ENCODE peak calls at places on chromosomes 6 and 20, in eight cellular contexts. A is neural progenitor cell, S is suprapubic skin, Q is GM06990, I is dorsolateral prefrontal cortex, V is neural crest cell, W is HFFc6, X is tibial artery. Z is an unnamed sample.

GRCh38 chr20:19310541-19310940 is 98.1 kb downstream of the SLC24A3 start:
- DNase-seq in Q (no peak), S (no peak), W (no peak), I (no peak), A (no peak), X (no peak), V (no peak), Z (no peak)

GRCh38 chr20:47502801-47503239 is 1.1 kb downstream of the NCOA3 start:
- DNase-seq in A (peak; percentile 34), W (peak; percentile 33), V (no peak), I (no peak), S (peak; percentile 24), Q (no peak), X (no peak), Z (no peak)

GRCh38 chr6:154852700-154853099 is 119.5 kb downstream of the SCAF8 start:
- DNase-seq in Q (no peak), A (no peak), V (no peak), W (peak; percentile 69), S (no peak), I (no peak), X (no peak), Z (no peak)

GRCh38 chr6:148035763-148036390 is 306.8 kb upstream of the SASH1 start:
- DNase-seq in Q (no peak), I (no peak), X (no peak), S (no peak), V (no peak), A (no peak), W (no peak), Z (no peak)

GRCh38 chr6:161631676-161632194 is 357.9 kb upstream of the AGPAT4 start:
- DNase-seq in I (no peak), X (no peak), V (no peak), S (no peak), Q (no peak), A (no peak), W (no peak), Z (peak; percentile 91)

GRCh38 chr20:39263076-39263475 is 300.9 kb downstream of the DHX35 start:
- DNase-seq in I (no peak), A (no peak), X (no peak), W (no peak), Q (no peak), S (no peak), V (no peak), Z (no peak)

GRCh38 chr6:145148392-145149175 is 586.7 kb downstream of the EPM2A start:
- DNase-seq in Q (no peak), V (no peak), S (no peak), W (peak; percentile 88), A (no peak), X (no peak), I (no peak), Z (no peak)

GRCh38 chr20:46681032-46681854 is 8.0 kb downstream of the TP53RK start:
- DNase-seq in X (peak; percentile 56), W (peak; percentile 35), I (peak; percentile 70), V (peak; percentile 72), S (no peak), Q (no peak), A (peak; percentile 76), Z (no peak)

GRCh38 chr6:111788779-111789276 is 84.4 kb downstream of the FYN start:
- DNase-seq in X (no peak), Q (no peak), I (no peak), W (no peak), A (peak; percentile 54), V (no peak), S (no peak), Z (no peak)

GRCh38 chr6:63307581-63308246 is 12.1 kb downstream of the LGSN start:
- DNase-seq in A (peak; percentile 55), I (no peak), S (no peak), X (no peak), V (no peak), W (peak; percentile 67), Q (peak; percentile 8), Z (no peak)

GRCh38 chr6:146876271-146877151 is 277.7 kb downstream of the ADGB start:
- DNase-seq in I (no peak), X (no peak), V (no peak), Q (no peak), A (no peak), S (no peak), W (no peak), Z (no peak)

GRCh38 chr6:166257911-166258318 is 50.3 kb downstream of the PRR18 start:
- DNase-seq in S (no peak), X (no peak), W (no peak), I (no peak), A (no peak), Q (no peak), V (no peak), Z (no peak)

GRCh38 chr20:52219441-52219840 is 27.9 kb upstream of the ZFP64 start:
- DNase-seq in V (no peak), W (no peak), I (no peak), A (no peak), S (no peak), Q (no peak), X (no peak), Z (no peak)

GRCh38 chr6:124541601-124542000 is 420.6 kb upstream of the RNF217 start:
- DNase-seq in X (no peak), Q (no peak), W (no peak), V (no peak), A (no peak), S (no peak), I (no peak), Z (no peak)

GRCh38 chr20:44909872-44910689 is at the start of gene PABPC1L:
- DNase-seq in Q (peak; percentile 87), S (peak; percentile 74), V (peak; percentile 46), I (no peak), A (peak; percentile 80), W (peak; percentile 51), X (peak; percentile 53), Z (no peak)

GRCh38 chr20:49850463-49851233 is 38.0 kb downstream of the SLC9A8 start:
- DNase-seq in V (no peak), S (no peak), W (peak; percentile 20), A (no peak), X (no peak), Q (no peak), I (no peak), Z (no peak)

GRCh38 chr6:87755697-87756671 is 54.0 kb upstream of the AKIRIN2 start:
- DNase-seq in W (no peak), Q (peak; percentile 32), S (no peak), A (no peak), X (no peak), I (no peak), V (no peak), Z (no peak)

GRCh38 chr6:53894086-53894485 is 99.3 kb downstream of the LRRC1 start:
- DNase-seq in V (no peak), I (no peak), A (no peak), X (no peak), S (no peak), W (peak; percentile 24), Q (peak; percentile 7), Z (no peak)

GRCh38 chr6:160142115-160142715 is 20.6 kb downstream of the SLC22A1 start:
- DNase-seq in V (no peak), I (no peak), S (no peak), A (no peak), W (no peak), Q (no peak), X (no peak), Z (peak; percentile 62)

GRCh38 chr6:134520181-134521115 is 202.5 kb upstream of the SGK1 start:
- DNase-seq in I (no peak), S (no peak), A (no peak), Q (no peak), V (no peak), W (no peak), X (no peak), Z (no peak)

GRCh38 chr6:40713002-40713719 is 126.0 kb upstream of the LRFN2 start:
- DNase-seq in V (no peak), S (no peak), X (no peak), W (no peak), Q (no peak), I (no peak), A (peak; percentile 48), Z (no peak)
- TF ChIP-seq CTCF in V (no peak), S (no peak), X (no peak), W (peak; percentile 28), Q (no peak), I (no peak), A (peak; percentile 26), Z (peak; percentile 39)

GRCh38 chr20:278607-279571 is 11.7 kb downstream of the C20orf96 start:
- DNase-seq in S (peak; percentile 64), X (no peak), V (no peak), W (no peak), I (no peak), A (peak; percentile 33), Q (no peak), Z (peak; percentile 81)
- TF ChIP-seq CTCF in S (no peak), X (no peak), V (no peak), W (no peak), I (no peak), A (peak; percentile 24), Q (no peak), Z (no peak)

DNA sequence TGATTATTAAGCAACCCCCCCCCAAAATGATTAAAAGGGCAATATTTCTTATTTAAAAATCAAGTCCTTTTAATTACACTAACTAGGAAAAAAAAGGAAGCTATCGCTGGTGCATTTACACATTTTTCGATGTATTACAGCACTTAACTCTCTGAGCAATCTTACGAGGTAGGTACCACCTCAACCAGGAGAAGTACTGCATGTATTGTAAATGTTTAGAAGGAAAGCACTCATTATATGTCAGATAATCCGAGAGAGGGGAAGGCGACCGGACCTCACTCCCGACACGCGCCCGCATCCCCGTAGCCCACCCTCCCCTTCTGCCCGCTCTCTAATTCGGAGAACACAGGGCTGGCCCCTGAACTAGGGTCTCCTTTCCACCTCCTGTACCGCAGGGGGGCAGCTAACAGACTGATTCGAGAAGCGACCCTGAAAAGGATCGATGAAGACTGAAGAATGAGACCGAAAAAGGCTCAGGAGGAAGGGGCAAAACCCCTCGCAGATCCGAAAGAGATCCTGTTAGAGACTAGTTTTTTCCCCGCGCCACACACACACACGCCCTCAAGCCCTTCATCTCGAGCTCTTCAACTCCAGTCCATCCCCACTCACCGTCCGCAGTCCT is 337 bp downstream of the ESF1 start:
- DNase-seq in I (no peak), A (no peak), W (no peak), V (no peak), X (no peak), Q (no peak), S (no peak), Z (no peak)
- TF ChIP-seq CTCF in I (no peak), A (no peak), W (no peak), V (no peak), X (no peak), Q (peak; percentile 14), S (no peak), Z (no peak)

DNA sequence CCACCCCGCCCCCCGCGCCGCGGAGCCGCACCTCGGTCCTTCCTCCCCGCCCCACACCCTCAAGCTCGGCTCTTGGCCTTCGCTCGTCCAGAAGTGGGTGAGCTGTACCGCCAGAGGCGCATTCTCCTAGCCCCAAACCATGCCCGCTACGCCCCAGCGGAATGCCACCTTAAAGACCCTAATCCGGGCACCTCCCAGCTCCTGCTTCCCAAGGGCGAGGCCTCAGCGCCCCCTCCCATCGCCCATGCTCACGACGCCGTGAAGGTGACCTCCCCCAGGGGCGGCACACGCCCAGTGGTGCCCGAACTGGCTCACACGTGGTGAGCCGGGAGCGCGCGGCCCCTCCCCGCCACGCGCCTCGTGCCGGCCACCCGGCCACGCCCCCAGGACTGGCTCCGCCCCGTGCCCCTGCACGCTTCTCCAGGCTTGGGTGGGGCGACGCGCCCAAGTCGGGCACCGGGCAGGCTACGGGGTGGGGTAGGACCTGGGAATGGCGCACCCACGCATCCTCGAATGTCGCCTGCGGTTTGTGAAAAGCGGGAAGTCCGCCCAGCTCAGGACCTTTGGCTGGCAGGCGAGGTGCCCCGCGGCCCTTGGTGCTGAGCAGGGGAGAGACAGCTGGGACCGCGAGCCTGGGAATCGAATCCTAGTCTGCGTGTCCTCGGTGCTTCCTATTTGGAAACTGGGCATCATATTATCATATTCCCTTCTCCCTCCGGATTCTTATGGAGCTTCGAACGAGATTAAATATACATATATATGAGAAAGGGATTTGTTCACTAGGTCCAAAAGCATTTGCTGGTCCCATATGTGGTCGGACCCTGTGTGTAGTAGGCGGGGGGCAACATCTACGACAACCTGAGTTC is 942 bp upstream of the SOX12 start:
- DNase-seq in V (peak; percentile 86), A (peak; percentile 93), Q (peak; percentile 94), X (peak; percentile 89), S (peak; percentile 94), W (peak; percentile 71), I (peak; percentile 84), Z (peak; percentile 96)
- TF ChIP-seq CTCF in V (peak; percentile 41), A (peak; percentile 49), Q (peak; percentile 40), X (peak; percentile 40), S (no peak), W (peak; percentile 66), I (peak; percentile 38), Z (peak; percentile 42)

Z was measured in osteocyte.